ENCODE peak calls at places on chromosomes 3 and 15, in seven cellular contexts. One of them, this sample, is unnamed.
A peak's percentile ranks its signal among the peaks of the same experiment; 100 is the strongest.

GRCh38 chr15:50463423-50464358 is 39.5 kb downstream of the USP8 start:
- DNase-seq in NB4: no peak
- DNase-seq in ovary: no peak
- DNase-seq in tibial nerve: no peak
- DNase-seq in stomach: no peak
- DNase-seq in HCT116: no peak
- DNase-seq in A549: no peak
- DNase-seq in this sample: no peak

GRCh38 chr3:98972155-98972554 is 70.7 kb upstream of the DCBLD2 start:
- DNase-seq in NB4: no peak
- DNase-seq in ovary: no peak
- DNase-seq in tibial nerve: no peak
- DNase-seq in stomach: no peak
- DNase-seq in HCT116: peak; percentile 78
- DNase-seq in A549: peak; percentile 90
- DNase-seq in this sample: no peak

GRCh38 chr3:16382852-16383251 is 117.8 kb downstream of the OXNAD1 start:
- DNase-seq in NB4: peak; percentile 9
- DNase-seq in ovary: no peak
- DNase-seq in tibial nerve: no peak
- DNase-seq in stomach: no peak
- DNase-seq in HCT116: no peak
- DNase-seq in A549: no peak
- DNase-seq in this sample: no peak

GRCh38 chr3:177514341-177515193 is 317.3 kb upstream of the TBL1XR1 start:
- DNase-seq in NB4: no peak
- DNase-seq in ovary: no peak
- DNase-seq in tibial nerve: no peak
- DNase-seq in stomach: no peak
- DNase-seq in HCT116: no peak
- DNase-seq in A549: no peak
- DNase-seq in this sample: no peak

GRCh38 chr3:72342450-72342849 is 505.8 kb downstream of the SHQ1 start:
- DNase-seq in NB4: no peak
- DNase-seq in ovary: no peak
- DNase-seq in tibial nerve: no peak
- DNase-seq in stomach: no peak
- DNase-seq in HCT116: no peak
- DNase-seq in A549: no peak
- DNase-seq in this sample: no peak

GRCh38 chr3:39178553-39178952 is 13.8 kb downstream of the XIRP1 start:
- DNase-seq in NB4: no peak
- DNase-seq in ovary: no peak
- DNase-seq in tibial nerve: no peak
- DNase-seq in stomach: no peak
- DNase-seq in HCT116: no peak
- DNase-seq in A549: no peak
- DNase-seq in this sample: no peak

GRCh38 chr3:13452490-13453335 is 27.4 kb upstream of the HDAC11 start:
- DNase-seq in NB4: peak; percentile 74
- DNase-seq in ovary: peak; percentile 43
- DNase-seq in tibial nerve: peak; percentile 71
- DNase-seq in stomach: no peak
- DNase-seq in HCT116: peak; percentile 31
- DNase-seq in A549: peak; percentile 66
- DNase-seq in this sample: peak; percentile 33

GRCh38 chr3:161415506-161416231 is 44.4 kb upstream of the SPTSSB start:
- DNase-seq in NB4: no peak
- DNase-seq in ovary: no peak
- DNase-seq in tibial nerve: peak; percentile 10
- DNase-seq in stomach: peak; percentile 35
- DNase-seq in HCT116: no peak
- DNase-seq in A549: peak; percentile 62
- DNase-seq in this sample: no peak

GRCh38 chr15:88487176-88487795 is 19.8 kb downstream of the MRPS11 start:
- DNase-seq in NB4: no peak
- DNase-seq in ovary: no peak
- DNase-seq in tibial nerve: no peak
- DNase-seq in stomach: no peak
- DNase-seq in HCT116: no peak
- DNase-seq in A549: no peak
- DNase-seq in this sample: no peak

GRCh38 chr3:71389911-71390573 is 193.5 kb downstream of the FOXP1 start:
- DNase-seq in NB4: no peak
- DNase-seq in ovary: peak; percentile 51
- DNase-seq in tibial nerve: peak; percentile 32
- DNase-seq in stomach: peak; percentile 74
- DNase-seq in HCT116: no peak
- DNase-seq in A549: peak; percentile 41
- DNase-seq in this sample: no peak

GRCh38 chr15:39426552-39427532 is 154.0 kb upstream of the THBS1 start:
- DNase-seq in NB4: peak; percentile 98
- DNase-seq in ovary: no peak
- DNase-seq in tibial nerve: peak; percentile 30
- DNase-seq in stomach: peak; percentile 46
- DNase-seq in HCT116: no peak
- DNase-seq in A549: no peak
- DNase-seq in this sample: peak; percentile 12

GRCh38 chr3:134374791-134375541 is 719 bp upstream of the AMOTL2 start:
- DNase-seq in NB4: no peak
- DNase-seq in ovary: peak; percentile 70
- DNase-seq in tibial nerve: no peak
- DNase-seq in stomach: peak; percentile 77
- DNase-seq in HCT116: no peak
- DNase-seq in A549: peak; percentile 82
- DNase-seq in this sample: peak; percentile 65

GRCh38 chr3:49607105-49607591 is 52.9 kb downstream of the BSN start:
- DNase-seq in NB4: no peak
- DNase-seq in ovary: no peak
- DNase-seq in tibial nerve: no peak
- DNase-seq in stomach: peak; percentile 34
- DNase-seq in HCT116: no peak
- DNase-seq in A549: no peak
- DNase-seq in this sample: peak; percentile 23

GRCh38 chr15:70528270-70528706 is 235.1 kb downstream of the UACA start:
- DNase-seq in NB4: peak; percentile 89
- DNase-seq in ovary: no peak
- DNase-seq in tibial nerve: no peak
- DNase-seq in stomach: peak; percentile 55
- DNase-seq in HCT116: peak; percentile 40
- DNase-seq in A549: no peak
- DNase-seq in this sample: no peak

GRCh38 chr3:8524249-8524648 is 22.6 kb downstream of the LMCD1 start:
- DNase-seq in NB4: no peak
- DNase-seq in ovary: no peak
- DNase-seq in tibial nerve: no peak
- DNase-seq in stomach: no peak
- DNase-seq in HCT116: no peak
- DNase-seq in A549: no peak
- DNase-seq in this sample: no peak

GRCh38 chr3:66393486-66394260 is 107.1 kb downstream of the LRIG1 start:
- DNase-seq in NB4: peak; percentile 4
- DNase-seq in ovary: no peak
- DNase-seq in tibial nerve: no peak
- DNase-seq in stomach: no peak
- DNase-seq in HCT116: no peak
- DNase-seq in A549: no peak
- DNase-seq in this sample: no peak
- TF ChIP-seq POLR2A in NB4: no peak
- TF ChIP-seq POLR2A in ovary: no peak
- TF ChIP-seq POLR2A in tibial nerve: no peak
- TF ChIP-seq POLR2A in stomach: no peak
- TF ChIP-seq POLR2A in HCT116: no peak
- TF ChIP-seq POLR2A in A549: no peak
- TF ChIP-seq POLR2A in this sample: no peak

DNA sequence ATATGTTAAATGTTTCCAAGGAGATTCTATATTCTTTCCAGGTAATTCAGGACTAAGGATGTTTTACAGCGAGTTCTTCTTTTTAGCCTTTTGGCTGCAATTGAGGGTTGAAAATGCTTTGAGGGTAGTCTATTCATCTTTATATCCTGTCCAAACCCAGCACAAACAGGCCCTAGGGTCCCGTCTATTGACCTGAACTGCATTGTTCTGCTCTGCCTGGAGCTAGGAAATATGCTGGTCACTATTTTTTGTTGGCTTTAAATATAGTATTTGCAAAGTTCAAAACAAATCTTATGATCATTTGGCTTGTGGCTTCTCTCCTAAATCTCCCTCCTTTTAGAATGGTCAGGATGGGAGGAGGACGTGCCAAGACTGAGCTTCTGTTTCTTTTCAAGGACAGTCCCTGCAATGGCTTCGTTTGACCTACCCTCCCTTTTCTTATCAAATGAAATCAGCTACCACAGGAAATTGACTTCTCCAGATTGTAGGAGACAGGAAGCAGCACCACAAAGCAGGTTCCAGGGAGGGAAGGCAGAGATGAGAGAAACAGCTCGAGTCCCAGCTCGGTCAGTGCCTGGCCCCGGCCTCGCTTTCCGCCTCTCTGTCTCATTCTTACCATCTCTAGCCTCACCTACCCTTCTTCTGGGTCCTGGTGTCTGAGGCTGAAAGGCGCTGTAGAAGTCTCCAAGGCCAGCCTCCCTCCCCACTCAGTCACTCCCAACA is 27.6 kb upstream of the NRROS start:
- DNase-seq in NB4: peak; percentile 86
- DNase-seq in ovary: no peak
- DNase-seq in tibial nerve: no peak
- DNase-seq in stomach: no peak
- DNase-seq in HCT116: no peak
- DNase-seq in A549: no peak
- DNase-seq in this sample: no peak
- TF ChIP-seq POLR2A in NB4: peak; percentile 46
- TF ChIP-seq POLR2A in ovary: no peak
- TF ChIP-seq POLR2A in tibial nerve: no peak
- TF ChIP-seq POLR2A in stomach: no peak
- TF ChIP-seq POLR2A in HCT116: no peak
- TF ChIP-seq POLR2A in A549: no peak
- TF ChIP-seq POLR2A in this sample: no peak

GRCh38 chr3:129317014-129317771 is 38.5 kb downstream of the HMCES start:
- DNase-seq in NB4: no peak
- DNase-seq in ovary: peak; percentile 69
- DNase-seq in tibial nerve: no peak
- DNase-seq in stomach: no peak
- DNase-seq in HCT116: no peak
- DNase-seq in A549: no peak
- DNase-seq in this sample: no peak

GRCh38 chr3:129315386-129315991 is 36.8 kb downstream of the HMCES start:
- DNase-seq in NB4: peak; percentile 61
- DNase-seq in ovary: peak; percentile 67
- DNase-seq in tibial nerve: peak; percentile 29
- DNase-seq in stomach: peak; percentile 44
- DNase-seq in HCT116: no peak
- DNase-seq in A549: peak; percentile 18
- DNase-seq in this sample: no peak

GRCh38 chr3:129314757-129315385 is 36.2 kb downstream of the HMCES start:
- DNase-seq in NB4: peak; percentile 89
- DNase-seq in ovary: peak; percentile 92
- DNase-seq in tibial nerve: peak; percentile 84
- DNase-seq in stomach: peak; percentile 75
- DNase-seq in HCT116: peak; percentile 51
- DNase-seq in A549: peak; percentile 80
- DNase-seq in this sample: peak; percentile 87

GRCh38 chr3:129317876-129318275 is 39.2 kb downstream of the HMCES start:
- DNase-seq in NB4: peak; percentile 12
- DNase-seq in ovary: no peak
- DNase-seq in tibial nerve: no peak
- DNase-seq in stomach: no peak
- DNase-seq in HCT116: no peak
- DNase-seq in A549: no peak
- DNase-seq in this sample: no peak

GRCh38 chr3:129316121-129317013 is 37.7 kb downstream of the HMCES start:
- DNase-seq in NB4: peak; percentile 86
- DNase-seq in ovary: peak; percentile 94
- DNase-seq in tibial nerve: peak; percentile 94
- DNase-seq in stomach: peak; percentile 86
- DNase-seq in HCT116: peak; percentile 64
- DNase-seq in A549: peak; percentile 82
- DNase-seq in this sample: peak; percentile 95
- TF ChIP-seq POLR2A in NB4: peak; percentile 98
- TF ChIP-seq POLR2A in ovary: peak; percentile 99
- TF ChIP-seq POLR2A in tibial nerve: peak; percentile 97
- TF ChIP-seq POLR2A in stomach: peak; percentile 85
- TF ChIP-seq POLR2A in HCT116: peak; percentile 98
- TF ChIP-seq POLR2A in A549: peak; percentile 99
- TF ChIP-seq POLR2A in this sample: peak; percentile 100

GRCh38 chr3:150409527-150410310 is 1.6 kb downstream of the TSC22D2 start:
- DNase-seq in NB4: peak; percentile 87
- DNase-seq in ovary: peak; percentile 80
- DNase-seq in tibial nerve: peak; percentile 48
- DNase-seq in stomach: peak; percentile 78
- DNase-seq in HCT116: no peak
- DNase-seq in A549: peak; percentile 70
- DNase-seq in this sample: no peak

GRCh38 chr3:150409125-150409526 is 1.0 kb downstream of the TSC22D2 start:
- DNase-seq in NB4: no peak
- DNase-seq in ovary: no peak
- DNase-seq in tibial nerve: peak; percentile 36
- DNase-seq in stomach: no peak
- DNase-seq in HCT116: no peak
- DNase-seq in A549: no peak
- DNase-seq in this sample: no peak

GRCh38 chr3:150407051-150407817 is 864 bp upstream of the TSC22D2 start:
- DNase-seq in NB4: no peak
- DNase-seq in ovary: no peak
- DNase-seq in tibial nerve: no peak
- DNase-seq in stomach: no peak
- DNase-seq in HCT116: no peak
- DNase-seq in A549: peak; percentile 6
- DNase-seq in this sample: no peak

GRCh38 chr3:150407818-150408231 is 273 bp upstream of the TSC22D2 start:
- DNase-seq in NB4: no peak
- DNase-seq in ovary: peak; percentile 99
- DNase-seq in tibial nerve: peak; percentile 94
- DNase-seq in stomach: no peak
- DNase-seq in HCT116: peak; percentile 22
- DNase-seq in A549: no peak
- DNase-seq in this sample: no peak

DNA sequence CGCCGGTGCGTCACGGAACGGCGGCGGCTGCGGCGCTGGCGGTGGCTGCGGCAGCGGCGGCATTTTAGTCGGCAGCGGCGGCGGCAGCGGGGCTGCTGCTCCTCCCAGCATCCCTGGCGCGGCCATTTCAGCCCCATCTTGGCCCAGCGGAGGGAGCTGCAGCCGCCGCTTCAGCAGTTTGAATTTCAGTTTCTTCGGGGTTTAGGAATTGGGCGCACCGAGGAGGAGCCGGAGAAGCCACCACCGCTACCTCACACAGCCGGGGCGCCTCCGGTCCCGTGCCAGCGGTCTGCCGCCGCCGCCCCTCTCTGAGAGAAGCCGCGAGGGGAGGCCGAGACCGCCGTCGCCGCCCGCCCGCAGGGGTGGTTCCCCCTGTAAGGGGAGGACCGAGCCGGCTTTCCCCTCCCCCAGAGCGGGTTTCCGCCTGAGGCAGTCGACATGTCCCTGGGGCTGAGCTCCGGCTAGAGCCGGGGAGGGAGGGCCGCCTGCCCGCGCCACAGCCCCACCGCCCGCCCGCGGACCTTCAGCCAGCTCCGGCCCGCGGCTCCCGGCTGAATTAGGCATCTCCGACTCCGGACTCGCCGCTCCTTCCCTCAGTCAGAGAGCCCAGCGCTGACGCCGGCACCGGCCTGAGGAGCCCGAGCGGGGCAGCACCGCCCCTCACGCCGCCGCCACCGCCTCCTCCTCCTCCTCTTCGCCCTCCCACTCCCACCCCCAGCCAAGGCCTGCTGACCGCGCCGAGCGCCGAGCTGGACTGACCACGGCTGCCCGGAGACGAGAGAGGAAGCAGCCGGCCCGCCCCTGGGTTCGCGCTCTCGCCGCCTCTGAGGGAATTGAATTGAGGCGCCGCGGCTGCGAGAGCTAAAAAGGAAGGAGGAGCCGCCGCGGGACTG is at the start of gene TSC22D2:
- DNase-seq in NB4: peak; percentile 94
- DNase-seq in ovary: peak; percentile 90
- DNase-seq in tibial nerve: peak; percentile 82
- DNase-seq in stomach: peak; percentile 97
- DNase-seq in HCT116: peak; percentile 79
- DNase-seq in A549: peak; percentile 95
- DNase-seq in this sample: peak; percentile 63
- TF ChIP-seq POLR2A in NB4: peak; percentile 60
- TF ChIP-seq POLR2A in ovary: peak; percentile 98
- TF ChIP-seq POLR2A in tibial nerve: peak; percentile 99
- TF ChIP-seq POLR2A in stomach: peak; percentile 84
- TF ChIP-seq POLR2A in HCT116: peak; percentile 53
- TF ChIP-seq POLR2A in A549: peak; percentile 89
- TF ChIP-seq POLR2A in this sample: peak; percentile 96

This sample was measured in H54.